ENCODE peak calls at places on chromosome 2, in ten cellular contexts. U is mammary epithelial cell; Q is cardiac fibroblast; J is HL-60; L is CD8-positive, alpha-beta T cell; R is fibroblast of the aortic adventitia; G is heart right ventricle; C is HCT116; E is prostate gland; P is AG04450. N is an unnamed sample.

GRCh38 chr2:145379934-145380333 is 860.0 kb upstream of the ZEB2 start:
- DNase-seq in U (no peak), Q (no peak), J (no peak), L (no peak), R (no peak), G (no peak), C (no peak), E (no peak), P (no peak), N (no peak)

GRCh38 chr2:119106301-119106897 is 52.2 kb downstream of the C1QL2 start:
- DNase-seq in U (peak), Q (peak), J (peak), L (no peak), R (peak), G (peak), C (no peak), E (no peak), P (no peak), N (no peak)

GRCh38 chr2:7992612-7993596 is 689.0 kb upstream of the ID2 start:
- DNase-seq in U (peak), Q (no peak), J (no peak), L (no peak), R (peak), G (no peak), C (no peak), E (no peak), P (no peak), N (no peak)

GRCh38 chr2:191150121-191150450 is 708 bp downstream of the STAT4 start:
- DNase-seq in U (peak), Q (no peak), J (no peak), L (no peak), R (no peak), G (no peak), C (no peak), E (no peak), P (no peak), N (no peak)

GRCh38 chr2:164826293-164827243 is 15.1 kb downstream of the COBLL1 start:
- DNase-seq in U (peak), Q (peak), J (no peak), L (no peak), R (peak), G (peak), C (no peak), E (peak), P (no peak), N (no peak)

GRCh38 chr2:219645631-219646527 is 18.4 kb downstream of the SLC4A3 start:
- DNase-seq in U (peak), Q (peak), J (no peak), L (no peak), R (peak), G (no peak), C (peak), E (no peak), P (peak), N (peak)

GRCh38 chr2:63300835-63301234 is 250.2 kb downstream of the OTX1 start:
- DNase-seq in U (no peak), Q (no peak), J (peak), L (no peak), R (no peak), G (no peak), C (peak), E (no peak), P (no peak), N (no peak)

GRCh38 chr2:201467666-201468065 is 16.1 kb downstream of the STRADB start:
- DNase-seq in U (no peak), Q (no peak), J (no peak), L (no peak), R (no peak), G (no peak), C (no peak), E (no peak), P (no peak), N (no peak)

GRCh38 chr2:105287692-105288091 is 41.8 kb downstream of the TGFBRAP1 start:
- DNase-seq in U (peak), Q (peak), J (peak), L (peak), R (peak), G (no peak), C (peak), E (no peak), P (no peak), N (no peak)

GRCh38 chr2:188937228-188938220 is 36.6 kb upstream of the COL3A1 start:
- DNase-seq in U (no peak), Q (peak), J (no peak), L (no peak), R (peak), G (no peak), C (no peak), E (no peak), P (peak), N (no peak)

GRCh38 chr2:204110250-204111183 is 174.0 kb downstream of the ICOS start:
- DNase-seq in U (no peak), Q (peak), J (peak), L (peak), R (no peak), G (no peak), C (no peak), E (no peak), P (no peak), N (no peak)

GRCh38 chr2:199940373-199940772 is 14.9 kb downstream of the TYW5 start:
- DNase-seq in U (peak), Q (peak), J (peak), L (no peak), R (peak), G (no peak), C (peak), E (no peak), P (no peak), N (no peak)

DNA sequence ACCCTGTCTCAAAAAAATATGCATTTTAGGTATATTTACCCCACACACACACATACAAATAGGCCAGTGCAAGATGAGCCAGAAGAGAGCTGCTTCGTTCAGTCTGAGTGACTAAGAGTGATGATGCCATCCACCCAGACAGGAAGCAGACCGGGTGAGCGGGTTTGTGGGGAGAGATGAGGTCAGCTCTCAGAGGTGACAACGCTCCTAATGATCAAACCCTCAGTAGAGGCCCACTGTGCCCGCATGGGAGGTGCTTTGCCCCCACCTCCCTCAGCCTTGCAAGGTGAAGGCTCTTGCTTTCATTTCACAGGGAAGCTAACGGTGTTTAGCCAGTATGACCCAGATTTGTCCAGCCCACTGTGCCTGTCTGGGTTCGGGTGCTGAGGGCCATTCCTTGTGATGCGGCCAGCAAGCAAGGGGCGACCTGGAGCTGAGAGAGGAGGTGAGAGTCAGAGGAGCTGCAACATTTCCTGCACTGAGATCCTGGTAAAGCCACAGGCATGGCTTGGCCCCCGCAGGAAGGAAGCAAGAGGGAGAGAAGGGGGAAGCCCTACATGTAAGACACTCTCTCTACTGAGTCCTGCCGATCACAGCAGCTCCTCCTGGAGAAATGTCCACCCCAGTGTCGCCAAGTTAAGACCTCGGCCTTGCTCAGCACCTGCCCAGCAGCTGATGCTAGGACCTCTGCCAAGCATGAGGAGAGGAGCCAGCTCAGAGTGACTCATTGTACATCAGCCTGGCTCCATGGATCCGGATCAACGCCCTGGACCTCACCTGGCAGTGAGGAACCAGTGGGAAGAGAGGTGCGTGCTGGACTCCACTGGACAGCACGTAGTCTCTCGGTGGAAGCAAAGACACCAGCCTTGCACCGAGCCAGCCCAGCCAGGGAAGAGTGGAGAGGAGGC is 37.0 kb downstream of the NIFK start:
- DNase-seq in U (peak), Q (peak), J (peak), L (peak), R (peak), G (peak), C (peak), E (peak), P (peak), N (peak)
- H3K4me3 ChIP-seq in U (no peak), Q (no peak), J (peak), L (peak), R (no peak), G (no peak), C (peak), E (no peak), P (no peak), N (no peak)

GRCh38 chr2:110958720-110959119 is 162.0 kb upstream of the BCL2L11 start:
- DNase-seq in U (no peak), Q (no peak), J (no peak), L (no peak), R (no peak), G (no peak), C (no peak), E (no peak), P (no peak), N (no peak)
- TF ChIP-seq CTCF in U (no peak), Q (no peak), J (no peak), L (no peak), R (no peak), G (no peak), C (no peak), E (no peak), P (no peak), N (no peak)

GRCh38 chr2:65383571-65384488 is 48.6 kb downstream of the SPRED2 start:
- DNase-seq in U (no peak), Q (peak), J (no peak), L (no peak), R (peak), G (no peak), C (no peak), E (peak), P (no peak), N (no peak)

GRCh38 chr2:65381607-65382032 is 50.8 kb downstream of the SPRED2 start:
- DNase-seq in U (no peak), Q (no peak), J (no peak), L (no peak), R (no peak), G (no peak), C (no peak), E (no peak), P (no peak), N (no peak)

GRCh38 chr2:65380243-65380642 is 52.2 kb downstream of the SPRED2 start:
- DNase-seq in U (no peak), Q (no peak), J (no peak), L (no peak), R (no peak), G (no peak), C (no peak), E (no peak), P (no peak), N (no peak)

GRCh38 chr2:65382323-65382722 is 50.1 kb downstream of the SPRED2 start:
- DNase-seq in U (no peak), Q (no peak), J (no peak), L (no peak), R (no peak), G (no peak), C (no peak), E (no peak), P (no peak), N (no peak)

DNA sequence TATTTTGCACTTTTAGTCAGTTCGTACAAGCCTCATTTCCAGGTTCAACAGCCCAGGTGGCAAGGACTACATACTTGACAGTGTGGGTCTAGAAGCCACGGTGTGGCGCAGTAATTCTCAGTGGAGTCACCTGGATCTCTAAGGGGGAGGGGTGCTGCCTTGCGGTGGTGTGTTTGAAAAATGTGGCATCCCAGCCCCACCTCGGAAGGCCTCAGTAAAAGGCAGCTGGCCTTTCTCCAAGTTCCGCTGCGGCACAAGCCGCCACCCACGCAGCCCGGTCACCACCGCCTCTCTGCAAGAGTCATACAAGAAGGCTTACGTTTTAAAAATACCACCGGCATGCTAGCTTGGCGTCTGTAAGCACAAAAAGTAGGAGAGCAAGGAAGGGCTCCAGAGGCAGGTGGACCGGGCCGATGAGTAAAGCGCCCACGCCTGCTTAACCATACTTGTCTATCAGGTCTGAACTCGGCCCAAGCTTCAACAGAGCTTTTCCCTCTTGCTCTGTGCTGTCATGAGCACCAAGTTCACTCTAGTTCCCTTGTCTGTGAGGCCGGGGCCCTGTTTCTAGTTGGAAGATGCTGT is 49.5 kb downstream of the SPRED2 start:
- DNase-seq in U (peak), Q (peak), J (peak), L (peak), R (peak), G (peak), C (peak), E (peak), P (peak), N (peak)
- H3K4me3 ChIP-seq in U (no peak), Q (no peak), J (no peak), L (no peak), R (no peak), G (no peak), C (peak), E (no peak), P (no peak), N (no peak)

GRCh38 chr2:11819235-11819729 is 72.8 kb downstream of the LPIN1 start:
- DNase-seq in U (no peak), Q (no peak), J (no peak), L (no peak), R (no peak), G (no peak), C (no peak), E (no peak), P (no peak), N (no peak)
- TF ChIP-seq CTCF in U (no peak), Q (no peak), J (no peak), L (no peak), R (no peak), G (no peak), C (no peak), E (no peak), P (no peak), N (no peak)

GRCh38 chr2:47519604-47520301 is 116.8 kb downstream of the MSH2 start:
- DNase-seq in U (no peak), Q (no peak), J (no peak), L (no peak), R (no peak), G (no peak), C (no peak), E (no peak), P (no peak), N (no peak)

GRCh38 chr2:47519147-47519537 is 116.2 kb downstream of the MSH2 start:
- DNase-seq in U (no peak), Q (no peak), J (no peak), L (no peak), R (no peak), G (no peak), C (no peak), E (no peak), P (no peak), N (no peak)

GRCh38 chr2:47520302-47520630 is 117.3 kb downstream of the MSH2 start:
- DNase-seq in U (no peak), Q (no peak), J (peak), L (no peak), R (no peak), G (no peak), C (no peak), E (no peak), P (no peak), N (no peak)

GRCh38 chr2:47520825-47521665 is 118.1 kb downstream of the MSH2 start:
- DNase-seq in U (peak), Q (peak), J (peak), L (peak), R (peak), G (peak), C (no peak), E (peak), P (no peak), N (peak)

DNA sequence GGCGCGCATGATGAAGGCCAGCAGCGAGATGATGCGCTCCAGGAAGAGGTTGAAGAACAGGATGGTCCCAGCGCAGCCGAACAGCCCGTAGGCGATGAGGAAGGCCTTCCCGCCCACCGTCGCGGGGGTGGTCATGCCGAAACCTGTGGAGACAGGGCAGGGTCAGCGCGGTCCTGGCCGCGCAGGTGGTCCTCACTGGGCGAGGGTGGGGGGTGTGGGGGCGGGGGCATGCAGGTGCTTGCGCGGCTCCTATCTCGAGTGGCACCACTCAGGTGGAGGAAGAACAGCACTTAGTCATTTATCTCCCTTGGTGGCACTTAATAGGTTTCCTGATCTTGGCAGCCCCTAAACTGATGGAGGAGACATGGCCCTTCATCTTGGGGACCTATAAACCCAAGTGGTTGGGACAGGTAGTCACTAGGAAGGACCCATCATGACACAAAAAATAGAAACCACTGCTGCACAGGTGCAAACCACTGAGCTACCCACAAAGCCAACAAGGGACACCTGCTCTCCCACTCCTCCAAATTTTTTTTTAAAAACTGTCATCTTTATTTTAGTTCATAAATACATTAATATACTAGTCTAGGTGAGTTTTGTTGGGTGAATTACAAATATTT is 118.8 kb downstream of the MSH2 start:
- DNase-seq in U (no peak), Q (no peak), J (no peak), L (no peak), R (no peak), G (no peak), C (no peak), E (no peak), P (no peak), N (no peak)
- H3K4me3 ChIP-seq in U (peak), Q (no peak), J (peak), L (peak), R (peak), G (peak), C (no peak), E (no peak), P (peak), N (peak)

DNA sequence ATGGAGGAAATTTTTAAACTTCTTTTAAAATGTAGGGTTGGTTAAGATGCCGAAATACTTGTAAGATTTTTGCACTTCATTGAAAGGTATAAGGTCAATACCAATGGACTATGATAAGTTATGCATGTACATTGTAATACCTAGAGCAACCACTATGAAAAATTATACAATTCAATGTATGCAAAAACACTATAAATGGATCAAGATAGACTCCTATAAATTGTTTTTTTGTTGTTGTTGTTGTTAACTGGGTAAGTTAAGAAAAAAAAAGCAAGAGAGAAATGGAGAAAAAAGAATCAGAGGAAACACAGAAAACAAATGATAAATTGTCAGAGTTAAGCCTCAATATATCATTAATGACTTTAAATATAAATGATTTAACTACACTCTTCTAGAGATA is 421.2 kb downstream of the TMEM182 start:
- DNase-seq in U (no peak), Q (no peak), J (no peak), L (no peak), R (no peak), G (no peak), C (no peak), E (no peak), P (no peak), N (no peak)
- TF ChIP-seq CTCF in U (no peak), Q (no peak), J (no peak), L (no peak), R (no peak), G (no peak), C (no peak), E (peak), P (no peak), N (no peak)

GRCh38 chr2:236554629-236555282 is 14.9 kb upstream of the ACKR3 start:
- DNase-seq in U (no peak), Q (no peak), J (no peak), L (peak), R (no peak), G (no peak), C (no peak), E (no peak), P (no peak), N (no peak)
- H3K4me3 ChIP-seq in U (no peak), Q (no peak), J (no peak), L (no peak), R (no peak), G (no peak), C (no peak), E (no peak), P (no peak), N (no peak)

GRCh38 chr2:74414913-74415761 is 6.3 kb downstream of the C2orf81 start:
- DNase-seq in U (no peak), Q (peak), J (no peak), L (no peak), R (no peak), G (peak), C (no peak), E (peak), P (no peak), N (no peak)
- TF ChIP-seq CTCF in U (no peak), Q (peak), J (no peak), L (no peak), R (peak), G (peak), C (no peak), E (peak), P (no peak), N (peak)